ENCODE peak calls at places on chromosomes 7 and 10, in ten cellular contexts. Q, A, K, Z, D, E, T, U, I and G are unnamed samples.
A peak's percentile ranks its signal among the peaks of the same experiment; 100 is the strongest.

GRCh38 chr7:158765020-158765419 is 60.4 kb upstream of the NCAPG2 start:
- DNase-seq in E (no peak), T (no peak), Z (no peak), D (no peak), K (no peak), I (no peak), Q (no peak), U (no peak), A (no peak), G (no peak)

GRCh38 chr7:963236-964078 is 9.0 kb upstream of the ADAP1 start:
- DNase-seq in E (peak; percentile 57), Q (no peak), U (no peak), K (no peak), Z (no peak), D (no peak), A (no peak), T (no peak), I (no peak), G (no peak)

GRCh38 chr10:17206210-17206709 is 4.8 kb upstream of the TRDMT1 start:
- DNase-seq in T (no peak), Z (peak; percentile 73), I (peak; percentile 56), E (no peak), Q (peak; percentile 12), A (no peak), U (peak; percentile 74), K (no peak), D (peak; percentile 40), G (no peak)

GRCh38 chr7:80309971-80310549 is 175.4 kb downstream of the GNAI1 start:
- DNase-seq in D (no peak), E (no peak), K (no peak), U (peak; percentile 21), Z (no peak), Q (no peak), A (no peak), I (peak; percentile 8), T (no peak), G (no peak)

GRCh38 chr7:13291010-13291409 is 603.6 kb downstream of the ARL4A start:
- DNase-seq in E (no peak), I (no peak), T (no peak), U (no peak), D (no peak), A (no peak), K (no peak), Q (no peak), Z (no peak), G (no peak)

GRCh38 chr7:12064716-12065115 is 146.4 kb upstream of the TMEM106B start:
- DNase-seq in A (no peak), E (no peak), K (no peak), U (no peak), T (no peak), D (no peak), I (no peak), Q (no peak), Z (no peak), G (no peak)

GRCh38 chr10:130022501-130023299 is 58.6 kb upstream of the EBF3 start:
- DNase-seq in U (no peak), Q (no peak), E (no peak), A (no peak), Z (peak; percentile 48), I (no peak), D (no peak), T (peak; percentile 17), K (no peak), G (no peak)

GRCh38 chr7:94052398-94053180 is 48.4 kb upstream of the BET1 start:
- DNase-seq in T (no peak), I (no peak), U (no peak), E (no peak), Q (no peak), Z (no peak), D (no peak), A (no peak), K (no peak), G (no peak)

GRCh38 chr10:79158402-79159097 is 89.8 kb downstream of the ZMIZ1 start:
- DNase-seq in T (no peak), U (no peak), Q (no peak), K (no peak), E (no peak), Z (no peak), D (no peak), A (no peak), I (no peak), G (no peak)

GRCh38 chr7:50267525-50268041 is 36.9 kb upstream of the IKZF1 start:
- DNase-seq in A (no peak), Q (no peak), K (no peak), I (no peak), E (no peak), D (no peak), U (no peak), Z (no peak), T (no peak), G (no peak)

GRCh38 chr10:92598321-92598720 is 5.4 kb downstream of the KIF11 start:
- DNase-seq in I (no peak), U (no peak), D (no peak), K (no peak), E (no peak), Q (no peak), A (no peak), T (no peak), Z (no peak), G (no peak)

GRCh38 chr10:84607523-84607922 is 279.1 kb downstream of the CCSER2 start:
- DNase-seq in E (no peak), A (no peak), K (no peak), Q (no peak), D (no peak), I (no peak), U (no peak), T (no peak), Z (no peak), G (peak; percentile 48)

GRCh38 chr10:25393621-25394020 is 218.8 kb downstream of the GPR158 start:
- DNase-seq in D (no peak), E (no peak), T (no peak), K (no peak), I (no peak), Q (no peak), A (no peak), Z (no peak), U (no peak), G (no peak)

GRCh38 chr10:14554091-14554842 is 220.4 kb downstream of the FAM107B start:
- DNase-seq in A (no peak), Q (no peak), D (no peak), K (peak; percentile 27), U (no peak), E (no peak), T (no peak), I (no peak), Z (no peak), G (no peak)

GRCh38 chr7:151817315-151817690 is 59.6 kb downstream of the PRKAG2 start:
- DNase-seq in T (no peak), D (no peak), I (no peak), K (no peak), E (no peak), Z (no peak), A (no peak), Q (no peak), U (no peak), G (no peak)

GRCh38 chr7:112080441-112080840 is 125.8 kb downstream of the DOCK4 start:
- DNase-seq in A (no peak), Z (peak; percentile 82), T (no peak), D (no peak), U (no peak), K (no peak), Q (no peak), I (no peak), E (no peak), G (no peak)

GRCh38 chr7:80244206-80244956 is 109.8 kb downstream of the GNAI1 start:
- DNase-seq in Q (no peak), K (no peak), I (no peak), E (no peak), U (no peak), A (no peak), Z (no peak), D (no peak), T (no peak), G (no peak)

GRCh38 chr10:1050555-1050954 is 1.6 kb upstream of the IDI1 start:
- DNase-seq in U (peak; percentile 51), A (no peak), D (peak; percentile 22), Z (no peak), Q (no peak), E (no peak), I (peak; percentile 46), T (peak; percentile 62), K (peak; percentile 60), G (no peak)

GRCh38 chr7:113840954-113841353 is 77.9 kb downstream of the PPP1R3A start:
- DNase-seq in D (no peak), Z (no peak), Q (no peak), E (no peak), T (no peak), I (no peak), U (no peak), K (no peak), A (no peak), G (no peak)

GRCh38 chr10:73785721-73786511 is 510 bp downstream of the ZSWIM8 start:
- DNase-seq in U (peak; percentile 64), T (peak; percentile 59), Z (peak; percentile 48), A (no peak), E (no peak), Q (no peak), I (peak; percentile 50), K (no peak), D (peak; percentile 27), G (no peak)

GRCh38 chr10:9957352-9957751 is 1060.3 kb upstream of the CELF2 start:
- DNase-seq in U (no peak), E (no peak), Q (no peak), K (no peak), Z (no peak), A (no peak), I (no peak), T (no peak), D (no peak), G (no peak)

GRCh38 chr10:98087309-98087708 is 47.1 kb upstream of the R3HCC1L start:
- DNase-seq in A (no peak), E (no peak), I (no peak), K (no peak), T (no peak), Q (no peak), Z (no peak), U (no peak), D (no peak), G (no peak)

GRCh38 chr10:52609071-52609470 is 163.5 kb downstream of the MBL2 start:
- DNase-seq in D (no peak), K (no peak), I (no peak), U (no peak), Z (no peak), A (no peak), E (no peak), T (no peak), Q (no peak), G (no peak)

GRCh38 chr10:88254091-88254490 is 329.0 kb downstream of the RNLS start:
- DNase-seq in E (no peak), U (no peak), K (peak; percentile 31), T (no peak), D (no peak), Z (peak; percentile 82), I (peak; percentile 15), A (no peak), Q (no peak), G (no peak)

GRCh38 chr10:8061274-8062211 is 7.1 kb downstream of the GATA3 start:
- DNase-seq in Q (no peak), Z (no peak), K (no peak), A (no peak), E (no peak), T (no peak), I (peak; percentile 72), D (no peak), U (peak; percentile 67), G (peak; percentile 81)

GRCh38 chr10:118585234-118585633 is 10.2 kb downstream of the PRLHR start:
- DNase-seq in I (no peak), K (no peak), Z (no peak), D (no peak), U (no peak), T (no peak), Q (no peak), E (no peak), A (peak; percentile 27), G (no peak)

GRCh38 chr7:77415822-77416620 is at the start of gene GSAP:
- DNase-seq in E (peak; percentile 25), K (no peak), D (peak; percentile 57), Q (no peak), Z (no peak), A (peak; percentile 91), T (peak; percentile 62), I (peak; percentile 57), U (peak; percentile 52), G (peak; percentile 21)

GRCh38 chr7:44189993-44190872 is 994 bp upstream of the GCK start:
- DNase-seq in U (no peak), T (no peak), A (no peak), Z (no peak), D (no peak), Q (no peak), I (no peak), K (no peak), E (no peak), G (no peak)